ENCODE peak calls at places on chromosomes 16 and 17, in nine cellular contexts. One of them, this sample, is unnamed.

GRCh38 chr17:6361733-6362132 is 73.2 kb downstream of the AIPL1 start:
- DNase-seq in heart left ventricle: no peak
- DNase-seq in gastrocnemius medialis: no peak
- DNase-seq in endothelial cell of umbilical vein: peak; percentile 57
- DNase-seq in K562: peak; percentile 38
- DNase-seq in HCT116: peak; percentile 24
- DNase-seq in body of pancreas: no peak
- DNase-seq in right lobe of liver: no peak
- DNase-seq in ovary: no peak
- DNase-seq in this sample: no peak

GRCh38 chr16:1375741-1376410 is 24.1 kb downstream of the GNPTG start:
- DNase-seq in ovary: no peak
- DNase-seq in K562: no peak
- DNase-seq in endothelial cell of umbilical vein: no peak
- DNase-seq in HCT116: no peak
- DNase-seq in right lobe of liver: no peak
- DNase-seq in body of pancreas: no peak
- DNase-seq in heart left ventricle: no peak
- DNase-seq in gastrocnemius medialis: no peak
- DNase-seq in this sample: no peak

GRCh38 chr16:27795992-27796614 is 246.2 kb downstream of the KATNIP start:
- DNase-seq in body of pancreas: peak; percentile 50
- DNase-seq in right lobe of liver: no peak
- DNase-seq in endothelial cell of umbilical vein: peak; percentile 8
- DNase-seq in HCT116: peak; percentile 4
- DNase-seq in heart left ventricle: peak; percentile 55
- DNase-seq in K562: peak; percentile 35
- DNase-seq in gastrocnemius medialis: no peak
- DNase-seq in ovary: peak; percentile 45
- DNase-seq in this sample: no peak

GRCh38 chr17:56148333-56148732 is 4.9 kb upstream of the ANKFN1 start:
- DNase-seq in right lobe of liver: no peak
- DNase-seq in ovary: no peak
- DNase-seq in K562: no peak
- DNase-seq in endothelial cell of umbilical vein: no peak
- DNase-seq in HCT116: no peak
- DNase-seq in gastrocnemius medialis: no peak
- DNase-seq in body of pancreas: no peak
- DNase-seq in heart left ventricle: no peak
- DNase-seq in this sample: no peak

GRCh38 chr16:89687092-89687940 is 827 bp downstream of the CDK10 start:
- DNase-seq in ovary: no peak
- DNase-seq in endothelial cell of umbilical vein: peak; percentile 51
- DNase-seq in heart left ventricle: no peak
- DNase-seq in K562: peak; percentile 41
- DNase-seq in body of pancreas: peak; percentile 89
- DNase-seq in HCT116: no peak
- DNase-seq in right lobe of liver: peak; percentile 83
- DNase-seq in gastrocnemius medialis: no peak
- DNase-seq in this sample: no peak

GRCh38 chr16:15564619-15565339 is 78.2 kb downstream of the MARF1 start:
- DNase-seq in endothelial cell of umbilical vein: no peak
- DNase-seq in gastrocnemius medialis: no peak
- DNase-seq in ovary: no peak
- DNase-seq in right lobe of liver: no peak
- DNase-seq in heart left ventricle: no peak
- DNase-seq in HCT116: no peak
- DNase-seq in K562: no peak
- DNase-seq in body of pancreas: no peak
- DNase-seq in this sample: no peak

GRCh38 chr17:3843935-3844516 is 2.0 kb downstream of the NCBP3 start:
- DNase-seq in right lobe of liver: peak; percentile 48
- DNase-seq in HCT116: peak; percentile 56
- DNase-seq in heart left ventricle: no peak
- DNase-seq in ovary: no peak
- DNase-seq in K562: peak; percentile 52
- DNase-seq in gastrocnemius medialis: no peak
- DNase-seq in body of pancreas: peak; percentile 62
- DNase-seq in endothelial cell of umbilical vein: peak; percentile 40
- DNase-seq in this sample: no peak

GRCh38 chr17:41631025-41631889 is 6.9 kb upstream of the KRT17 start:
- DNase-seq in heart left ventricle: no peak
- DNase-seq in ovary: no peak
- DNase-seq in gastrocnemius medialis: no peak
- DNase-seq in body of pancreas: no peak
- DNase-seq in right lobe of liver: no peak
- DNase-seq in endothelial cell of umbilical vein: no peak
- DNase-seq in K562: no peak
- DNase-seq in HCT116: no peak
- DNase-seq in this sample: no peak

DNA sequence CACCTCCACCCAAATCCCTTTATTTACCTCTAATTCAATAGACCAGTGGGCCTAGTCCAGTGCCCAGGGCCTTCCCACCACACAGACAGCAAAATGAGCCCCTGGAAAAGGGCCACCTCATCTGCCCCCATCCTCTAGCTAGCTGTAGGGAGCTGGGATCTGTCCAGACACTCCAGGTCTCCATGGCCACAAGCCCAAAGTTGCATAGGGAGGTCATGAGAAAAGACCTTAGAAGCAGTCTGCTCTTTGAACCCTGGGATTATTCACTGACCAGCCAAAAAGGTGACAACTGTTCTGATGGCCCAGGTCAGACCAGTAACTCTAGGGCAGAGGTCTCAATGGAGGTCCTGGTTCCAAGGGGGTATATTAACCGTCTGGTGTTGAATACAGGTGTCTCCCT is 2.0 kb downstream of the CUEDC1 start:
- DNase-seq in right lobe of liver: no peak
- DNase-seq in endothelial cell of umbilical vein: no peak
- DNase-seq in K562: no peak
- DNase-seq in body of pancreas: no peak
- DNase-seq in gastrocnemius medialis: no peak
- DNase-seq in ovary: no peak
- DNase-seq in HCT116: no peak
- DNase-seq in heart left ventricle: peak; percentile 24
- DNase-seq in this sample: no peak
- H3K4me1 ChIP-seq in right lobe of liver: peaks cover 6% of the 10 kb centered on the region
- H3K4me1 ChIP-seq in endothelial cell of umbilical vein: peaks cover 46% of the 10 kb centered on the region
- H3K4me1 ChIP-seq in K562: peaks cover 25% of the 10 kb centered on the region
- H3K4me1 ChIP-seq in body of pancreas: peaks cover 46% of the 10 kb centered on the region
- H3K4me1 ChIP-seq in gastrocnemius medialis: peaks cover 75% of the 10 kb centered on the region
- H3K4me1 ChIP-seq in ovary: peaks cover 11% of the 10 kb centered on the region
- H3K4me1 ChIP-seq in HCT116: peaks cover 88% of the 10 kb centered on the region
- H3K4me1 ChIP-seq in heart left ventricle: peaks cover 63% of the 10 kb centered on the region
- H3K4me1 ChIP-seq in this sample: peaks cover 80% of the 10 kb centered on the region

DNA sequence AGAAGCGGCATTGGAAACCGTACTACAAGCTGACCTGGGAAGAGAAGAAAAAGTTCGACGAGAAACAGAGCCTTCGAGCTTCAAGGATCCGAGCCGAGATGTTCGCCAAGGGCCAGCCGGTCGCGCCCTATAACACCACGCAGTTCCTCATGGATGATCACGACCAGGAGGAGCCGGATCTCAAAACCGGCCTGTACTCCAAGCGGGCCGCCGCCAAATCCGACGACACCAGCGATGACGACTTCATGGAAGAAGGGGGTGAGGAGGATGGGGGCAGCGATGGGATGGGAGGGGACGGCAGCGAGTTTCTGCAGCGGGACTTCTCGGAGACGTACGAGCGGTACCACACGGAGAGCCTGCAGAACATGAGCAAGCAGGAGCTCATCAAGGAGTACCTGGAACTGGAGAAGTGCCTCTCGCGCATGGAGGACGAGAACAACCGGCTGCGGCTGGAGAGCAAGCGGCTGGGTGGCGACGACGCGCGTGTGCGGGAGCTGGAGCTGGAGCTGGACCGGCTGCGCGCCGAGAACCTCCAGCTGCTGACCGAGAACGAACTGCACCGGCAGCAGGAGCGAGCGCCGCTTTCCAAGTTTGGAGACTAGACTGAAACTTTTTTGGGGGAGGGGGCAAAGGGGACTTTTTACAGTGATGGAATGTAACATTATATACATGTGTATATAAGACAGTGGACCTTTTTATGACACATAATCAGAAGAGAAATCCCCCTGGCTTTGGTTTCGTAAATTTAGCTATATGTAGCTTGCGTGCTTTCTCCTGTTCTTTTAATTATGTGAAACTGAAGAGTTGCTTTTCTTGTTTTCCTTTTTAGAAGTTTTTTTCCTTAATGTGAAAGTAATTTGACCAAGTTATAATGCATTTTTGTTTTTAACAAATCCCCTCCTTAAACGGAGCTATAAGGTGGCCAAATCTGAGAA is 1.7 kb downstream of the HEXIM1 start:
- DNase-seq in right lobe of liver: peak; percentile 71
- DNase-seq in body of pancreas: peak; percentile 75
- DNase-seq in HCT116: no peak
- DNase-seq in ovary: peak; percentile 79
- DNase-seq in endothelial cell of umbilical vein: peak; percentile 72
- DNase-seq in gastrocnemius medialis: peak; percentile 62
- DNase-seq in K562: no peak
- DNase-seq in heart left ventricle: peak; percentile 80
- DNase-seq in this sample: no peak
- TF ChIP-seq POLR2A in right lobe of liver: no peak
- TF ChIP-seq POLR2A in body of pancreas: peak; percentile 54
- TF ChIP-seq POLR2A in HCT116: no peak
- TF ChIP-seq POLR2A in ovary: no peak
- TF ChIP-seq POLR2A in endothelial cell of umbilical vein: peak; percentile 32
- TF ChIP-seq POLR2A in gastrocnemius medialis: no peak
- TF ChIP-seq POLR2A in K562: peak; percentile 30
- TF ChIP-seq POLR2A in heart left ventricle: no peak
- TF ChIP-seq POLR2A in this sample: no peak

GRCh38 chr16:85536073-85536410 is 77.1 kb upstream of the GSE1 start:
- DNase-seq in right lobe of liver: no peak
- DNase-seq in K562: no peak
- DNase-seq in ovary: no peak
- DNase-seq in body of pancreas: peak; percentile 68
- DNase-seq in gastrocnemius medialis: no peak
- DNase-seq in HCT116: no peak
- DNase-seq in heart left ventricle: peak; percentile 59
- DNase-seq in endothelial cell of umbilical vein: peak; percentile 8
- DNase-seq in this sample: no peak

GRCh38 chr16:85537331-85537788 is 75.8 kb upstream of the GSE1 start:
- DNase-seq in body of pancreas: no peak
- DNase-seq in gastrocnemius medialis: no peak
- DNase-seq in HCT116: no peak
- DNase-seq in K562: no peak
- DNase-seq in heart left ventricle: no peak
- DNase-seq in ovary: no peak
- DNase-seq in right lobe of liver: no peak
- DNase-seq in endothelial cell of umbilical vein: no peak
- DNase-seq in this sample: no peak

GRCh38 chr16:85536411-85537330 is 76.5 kb upstream of the GSE1 start:
- DNase-seq in body of pancreas: peak; percentile 53
- DNase-seq in heart left ventricle: no peak
- DNase-seq in endothelial cell of umbilical vein: no peak
- DNase-seq in HCT116: no peak
- DNase-seq in gastrocnemius medialis: no peak
- DNase-seq in ovary: no peak
- DNase-seq in right lobe of liver: peak; percentile 84
- DNase-seq in K562: no peak
- DNase-seq in this sample: no peak

GRCh38 chr16:85534536-85535351 is 78.4 kb upstream of the GSE1 start:
- DNase-seq in endothelial cell of umbilical vein: no peak
- DNase-seq in heart left ventricle: no peak
- DNase-seq in body of pancreas: no peak
- DNase-seq in right lobe of liver: no peak
- DNase-seq in ovary: no peak
- DNase-seq in gastrocnemius medialis: no peak
- DNase-seq in K562: no peak
- DNase-seq in HCT116: no peak
- DNase-seq in this sample: no peak

DNA sequence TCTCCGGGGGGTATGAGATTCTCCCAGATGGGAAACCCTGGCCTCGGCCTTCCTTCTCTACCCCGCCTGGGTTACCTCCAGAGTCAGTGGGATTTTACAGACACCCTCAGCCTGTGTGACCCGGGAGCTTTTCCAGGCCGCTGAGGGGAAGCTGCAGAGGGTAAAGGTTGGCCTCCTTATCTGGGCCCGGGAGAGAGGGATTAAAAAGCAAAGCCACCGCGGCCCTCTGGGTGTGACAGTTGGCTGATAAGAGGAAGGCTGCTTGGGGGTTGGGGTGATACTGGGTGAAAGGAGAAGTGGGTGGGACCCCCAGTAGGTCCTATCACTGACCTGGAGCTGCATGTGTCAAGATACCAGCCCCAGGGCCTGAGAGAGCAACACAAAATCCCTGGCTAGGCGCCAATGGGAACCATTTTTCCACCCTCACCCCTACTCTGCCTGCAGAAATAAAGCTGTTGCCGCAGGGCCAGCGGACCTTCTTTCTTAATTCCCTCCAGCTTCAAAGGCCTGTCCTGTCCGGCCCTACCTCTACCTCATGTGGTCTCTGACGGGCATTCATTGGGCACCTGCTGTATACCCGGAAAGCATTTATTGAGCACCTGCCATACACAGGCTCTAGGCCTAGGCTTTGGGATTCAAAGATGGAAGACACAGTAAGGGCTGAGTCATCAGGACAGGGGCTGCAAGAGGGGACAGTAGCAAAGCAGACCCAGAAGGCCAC is 77.6 kb upstream of the GSE1 start:
- DNase-seq in K562: peak; percentile 99
- DNase-seq in right lobe of liver: peak; percentile 77
- DNase-seq in gastrocnemius medialis: no peak
- DNase-seq in heart left ventricle: no peak
- DNase-seq in body of pancreas: peak; percentile 79
- DNase-seq in HCT116: no peak
- DNase-seq in endothelial cell of umbilical vein: no peak
- DNase-seq in ovary: no peak
- DNase-seq in this sample: no peak
- H3K27me3 ChIP-seq in K562: no peaks in the 10 kb centered on the region
- H3K27me3 ChIP-seq in right lobe of liver: no peaks in the 10 kb centered on the region
- H3K27me3 ChIP-seq in gastrocnemius medialis: no peaks in the 10 kb centered on the region
- H3K27me3 ChIP-seq in heart left ventricle: no peaks in the 10 kb centered on the region
- H3K27me3 ChIP-seq in body of pancreas: no peaks in the 10 kb centered on the region
- H3K27me3 ChIP-seq in HCT116: no peaks in the 10 kb centered on the region
- H3K27me3 ChIP-seq in endothelial cell of umbilical vein: no peaks in the 10 kb centered on the region
- H3K27me3 ChIP-seq in ovary: no peaks in the 10 kb centered on the region
- H3K27me3 ChIP-seq in this sample: no peaks in the 10 kb centered on the region

DNA sequence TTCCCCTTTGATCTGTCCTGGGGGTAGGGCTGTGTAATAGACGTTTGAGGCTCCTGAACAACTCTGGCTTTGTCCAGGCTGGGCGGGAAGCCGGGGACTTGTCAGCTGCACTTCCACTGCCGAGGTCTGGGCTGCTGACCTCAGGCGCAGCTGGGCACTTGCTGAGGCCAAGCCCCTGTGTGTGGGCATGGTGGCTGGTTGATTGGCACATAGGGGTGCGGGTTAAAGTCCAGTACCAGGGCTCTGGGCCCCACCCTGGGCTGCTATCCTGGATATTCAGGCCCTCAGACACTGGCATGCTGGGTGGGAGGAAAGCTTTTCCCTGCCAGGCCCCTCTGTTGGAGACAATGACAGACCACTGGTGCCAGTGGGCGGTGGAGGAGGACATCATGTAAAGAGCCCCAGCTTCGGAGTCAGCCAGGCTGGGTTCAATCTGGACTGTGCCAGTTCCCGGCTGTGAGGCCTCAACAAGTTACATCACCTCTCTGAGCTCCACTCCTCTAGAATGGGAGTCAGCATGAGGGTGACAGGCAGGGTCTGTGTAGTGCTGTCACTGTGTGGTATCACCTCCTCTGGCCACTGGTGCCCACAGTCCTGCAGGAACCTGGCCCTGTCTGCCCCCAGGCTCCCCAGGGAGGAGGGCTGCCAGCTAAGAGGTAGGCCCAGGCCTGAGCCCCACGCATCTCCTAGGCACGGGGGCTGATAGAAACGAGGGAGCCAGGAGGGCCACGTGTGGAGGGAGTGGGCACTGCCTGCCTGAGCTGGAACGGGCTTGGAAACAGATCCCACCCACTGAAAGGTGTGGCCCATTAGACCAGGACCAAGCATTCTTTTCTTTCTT is 42.5 kb downstream of the PSME3IP1 start:
- DNase-seq in HCT116: no peak
- DNase-seq in body of pancreas: no peak
- DNase-seq in endothelial cell of umbilical vein: no peak
- DNase-seq in K562: no peak
- DNase-seq in right lobe of liver: no peak
- DNase-seq in ovary: no peak
- DNase-seq in gastrocnemius medialis: no peak
- DNase-seq in heart left ventricle: no peak
- DNase-seq in this sample: no peak
- H3K4me1 ChIP-seq in HCT116: no peaks in the 10 kb centered on the region
- H3K4me1 ChIP-seq in body of pancreas: peaks cover 16% of the 10 kb centered on the region
- H3K4me1 ChIP-seq in endothelial cell of umbilical vein: peaks cover 60% of the 10 kb centered on the region
- H3K4me1 ChIP-seq in K562: peaks cover 38% of the 10 kb centered on the region
- H3K4me1 ChIP-seq in right lobe of liver: no peaks in the 10 kb centered on the region
- H3K4me1 ChIP-seq in ovary: peaks cover 3% of the 10 kb centered on the region
- H3K4me1 ChIP-seq in gastrocnemius medialis: peaks cover 24% of the 10 kb centered on the region
- H3K4me1 ChIP-seq in heart left ventricle: peaks cover 54% of the 10 kb centered on the region
- H3K4me1 ChIP-seq in this sample: peaks cover 20% of the 10 kb centered on the region